ENCODE peak calls at places on chromosome 7, in nine cellular contexts. Y is pancreas; X is activated CD8-positive, alpha-beta T cell treated with anti-CD3 and anti-CD28 coated beads for 36 hours; E is A549; G is choroid plexus epithelial cell; L is CD8-positive, alpha-beta T cell; T is fibroblast of lung; K is D721Med; J is foreskin fibroblast. C is an unnamed sample.
A peak's percentile ranks its signal among the peaks of the same experiment; 100 is the strongest.

GRCh38 chr7:107660381-107661080 is at the start of gene SLC26A4:
- DNase-seq in K (no peak), T (no peak), G (no peak), E (no peak), J (no peak), Y (no peak), L (no peak), X (peak; percentile 66), C (no peak)

GRCh38 chr7:143002106-143002505 is 24.8 kb downstream of the OR9A2 start:
- DNase-seq in G (peak; percentile 61), L (no peak), X (peak; percentile 19), Y (no peak), J (no peak), T (no peak), K (no peak), E (peak; percentile 20), C (no peak)

GRCh38 chr7:27110163-27110976 is 7.9 kb upstream of the HOXA2 start:
- DNase-seq in T (peak; percentile 98), G (no peak), L (no peak), J (no peak), E (peak; percentile 51), Y (no peak), X (no peak), K (no peak), C (peak; percentile 59)

GRCh38 chr7:81484266-81484665 is 285.6 kb downstream of the HGF start:
- DNase-seq in T (peak; percentile 89), X (no peak), L (no peak), J (peak; percentile 75), G (peak; percentile 91), Y (peak; percentile 19), E (no peak), K (no peak), C (no peak)

GRCh38 chr7:45689797-45690761 is 115.9 kb downstream of the ADCY1 start:
- DNase-seq in L (no peak), J (no peak), E (no peak), Y (no peak), K (no peak), G (no peak), T (no peak), X (no peak), C (no peak)

GRCh38 chr7:90951986-90952648 is 312.1 kb upstream of the FZD1 start:
- DNase-seq in E (no peak), G (no peak), K (no peak), T (no peak), Y (no peak), X (no peak), J (no peak), L (no peak), C (no peak)

GRCh38 chr7:155674556-155674955 is 30.1 kb downstream of the RBM33 start:
- DNase-seq in K (no peak), G (peak; percentile 53), J (no peak), E (no peak), X (no peak), Y (no peak), L (no peak), T (no peak), C (no peak)

GRCh38 chr7:36855330-36855729 is 131.0 kb upstream of the AOAH start:
- DNase-seq in Y (no peak), K (no peak), L (no peak), G (no peak), T (no peak), J (no peak), X (no peak), E (no peak), C (no peak)

GRCh38 chr7:48112431-48113165 is 23.5 kb downstream of the UPP1 start:
- DNase-seq in G (peak; percentile 50), E (no peak), Y (no peak), L (no peak), X (no peak), J (no peak), K (no peak), T (peak; percentile 70), C (no peak)

GRCh38 chr7:132475669-132476116 is 100.6 kb downstream of the PLXNA4 start:
- DNase-seq in K (no peak), L (no peak), G (no peak), X (no peak), Y (no peak), E (no peak), T (peak; percentile 16), J (no peak), C (peak; percentile 43)

DNA sequence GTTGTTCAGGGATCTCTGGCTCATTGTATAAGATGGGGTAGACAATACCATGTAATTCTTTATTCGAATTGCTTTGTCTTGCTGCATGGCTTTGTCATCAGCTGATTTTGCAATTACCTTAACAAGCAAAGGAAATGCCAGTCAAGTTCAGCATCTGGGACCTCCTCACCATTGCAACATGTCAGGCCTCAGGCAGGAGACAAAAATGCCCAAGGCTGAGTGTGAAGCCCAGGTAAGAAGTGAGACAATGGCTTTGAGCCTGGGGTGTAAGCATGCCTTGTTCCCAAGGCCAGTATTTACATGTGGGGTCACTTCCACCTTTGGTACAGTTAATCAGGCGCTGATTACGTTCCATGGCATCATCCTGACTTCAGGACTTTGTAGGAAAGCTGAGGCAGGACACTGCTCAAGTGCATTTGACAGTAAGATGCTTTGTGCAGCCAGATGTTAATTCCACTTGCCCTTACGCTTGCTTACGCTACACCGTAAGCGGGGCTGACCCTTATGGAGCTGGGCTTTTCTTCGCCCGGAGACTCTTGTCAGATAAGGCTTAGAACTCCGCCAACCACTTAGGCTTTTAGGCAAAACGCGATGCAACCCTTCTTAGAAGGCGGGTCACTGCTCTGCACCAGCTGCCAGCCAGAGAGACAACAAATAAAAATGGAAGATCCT is 1.5 kb upstream of the SP4 start:
- DNase-seq in L (no peak), K (no peak), G (peak; percentile 4), X (no peak), E (no peak), T (no peak), Y (no peak), J (peak; percentile 23), C (no peak)
- TF ChIP-seq CTCF in L (no peak), K (no peak), G (no peak), X (no peak), E (no peak), T (no peak), Y (no peak), J (no peak), C (no peak)

DNA sequence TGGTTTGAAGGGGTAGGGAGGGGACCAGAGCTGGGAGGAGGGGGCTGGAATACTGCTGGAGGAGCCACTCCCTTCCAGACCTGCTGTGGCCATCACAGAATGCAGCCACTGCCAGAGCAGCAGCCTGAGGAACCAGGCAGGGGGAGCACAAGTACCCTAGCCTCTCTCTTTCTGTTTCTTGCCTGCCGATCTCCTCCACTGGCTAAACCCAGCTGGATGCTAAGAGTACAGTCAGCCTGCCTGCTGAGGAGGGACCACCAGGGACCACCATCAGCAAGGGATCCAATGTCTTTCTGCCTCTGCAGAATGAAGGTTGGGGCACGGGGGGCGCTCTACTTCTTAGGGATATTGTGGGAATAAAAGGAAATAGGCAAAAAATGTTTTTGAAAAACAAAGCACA is 4.7 kb downstream of the BLVRA start:
- DNase-seq in K (no peak), E (no peak), J (no peak), L (no peak), T (no peak), G (no peak), X (no peak), Y (no peak), C (peak; percentile 30)
- TF ChIP-seq CTCF in K (no peak), E (peak; percentile 38), J (no peak), L (no peak), T (no peak), G (peak; percentile 16), X (no peak), Y (no peak), C (no peak)

DNA sequence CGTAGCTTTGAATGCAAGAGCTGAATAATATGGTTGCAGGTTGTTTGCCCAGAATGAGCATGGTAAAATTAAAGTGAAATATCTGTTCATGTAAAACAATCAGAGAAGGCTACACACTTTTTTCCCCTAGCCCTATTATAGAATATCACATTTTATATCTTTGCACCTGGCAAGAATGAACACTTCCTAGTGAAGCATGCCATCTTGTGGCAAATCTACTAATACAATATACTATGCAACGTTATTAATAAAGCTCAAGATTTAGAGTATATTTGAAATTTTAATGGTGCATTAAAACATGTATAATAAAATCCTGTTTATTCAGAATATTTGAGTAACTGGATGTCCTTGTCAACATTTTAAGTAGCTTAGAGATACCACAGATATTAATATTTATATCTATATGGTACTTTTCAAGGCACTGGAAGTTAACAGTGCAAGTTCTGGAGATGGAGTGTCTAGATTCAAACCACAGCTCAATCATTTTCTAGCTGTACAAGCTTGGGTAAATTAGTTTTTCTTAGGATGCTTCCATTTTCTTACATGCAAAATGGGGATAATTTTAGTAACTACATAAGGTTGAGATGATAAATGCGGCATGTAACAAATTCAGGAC is 643.1 kb upstream of the SEMA3D start:
- DNase-seq in K (no peak), Y (no peak), L (no peak), J (no peak), X (no peak), T (peak; percentile 13), E (peak; percentile 27), G (peak; percentile 60), C (no peak)
- TF ChIP-seq CTCF in K (peak; percentile 56), Y (peak; percentile 11), L (no peak), J (peak; percentile 21), X (no peak), T (peak; percentile 27), E (peak; percentile 78), G (peak; percentile 50), C (no peak)

GRCh38 chr7:71754828-71755227 is 622.9 kb downstream of the GALNT17 start:
- DNase-seq in T (no peak), E (no peak), Y (no peak), L (no peak), J (no peak), G (no peak), X (no peak), K (no peak), C (no peak)

GRCh38 chr7:71753236-71753635 is 621.3 kb downstream of the GALNT17 start:
- DNase-seq in G (no peak), Y (no peak), X (no peak), K (no peak), L (no peak), E (no peak), T (no peak), J (no peak), C (no peak)

GRCh38 chr7:71750290-71750689 is 618.3 kb downstream of the GALNT17 start:
- DNase-seq in Y (no peak), L (no peak), J (no peak), X (no peak), T (no peak), E (no peak), G (no peak), K (no peak), C (no peak)

GRCh38 chr7:71753959-71754652 is 622.2 kb downstream of the GALNT17 start:
- DNase-seq in L (no peak), X (no peak), Y (no peak), K (no peak), G (no peak), T (no peak), J (no peak), E (no peak), C (no peak)

DNA sequence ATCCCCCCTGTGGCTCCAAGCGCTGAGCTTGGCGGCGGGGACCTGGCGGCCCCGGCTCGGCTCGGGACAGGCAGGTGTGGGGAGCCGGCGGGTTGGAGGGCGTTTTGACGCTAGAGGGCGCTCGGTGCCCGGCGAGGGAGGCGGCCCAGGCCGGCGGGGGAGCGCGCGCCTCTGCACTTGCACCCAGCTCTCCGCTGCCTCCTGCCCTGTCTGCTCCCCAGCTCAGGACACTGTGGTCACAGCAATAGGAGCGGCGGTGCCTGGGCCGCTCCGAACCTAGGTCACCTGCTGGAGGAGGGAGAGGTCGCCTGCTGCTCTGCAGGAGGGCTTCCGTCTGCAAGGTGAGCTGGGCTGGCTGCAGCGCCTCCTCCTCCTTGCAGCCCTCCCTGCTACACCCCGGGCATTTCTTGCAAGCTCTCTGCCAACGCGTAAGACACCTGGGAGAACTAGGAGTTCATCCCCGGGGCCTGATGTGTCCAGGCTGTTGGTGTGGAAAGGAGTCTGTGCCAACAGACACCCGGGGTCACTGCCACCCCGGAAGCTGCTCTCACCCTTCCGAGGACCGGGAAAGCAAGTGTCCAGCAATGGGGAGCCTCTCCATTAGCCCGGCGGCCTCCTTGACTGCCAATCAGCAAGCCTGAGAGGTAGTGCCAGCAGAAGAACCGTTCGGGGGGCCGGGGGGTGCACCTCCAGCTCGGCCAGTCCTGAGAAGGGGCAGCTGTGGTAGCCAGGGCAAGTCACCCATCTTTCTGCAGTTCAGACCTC is 620.4 kb downstream of the GALNT17 start:
- DNase-seq in G (peak; percentile 10), L (no peak), Y (peak; percentile 44), T (no peak), J (no peak), K (peak; percentile 77), X (peak; percentile 59), E (peak; percentile 12), C (peak; percentile 91)
- TF ChIP-seq CTCF in G (peak; percentile 39), L (no peak), Y (peak; percentile 69), T (peak; percentile 43), J (peak; percentile 45), K (peak; percentile 68), X (peak; percentile 67), E (peak; percentile 46), C (peak; percentile 91)